ENCODE peak calls at places on chromosomes 4 and X, in nine cellular contexts. M is GM10248; B is HEK293T; I is dorsolateral prefrontal cortex; X is effector memory CD4-positive, alpha-beta T cell; C is activated CD4-positive, CD25-positive, alpha-beta regulatory T cell; L is GM23338; A is GM13977; R is NCI-H1105. O is an unnamed sample.

GRCh38 chrX:44667771-44668170 is 125.1 kb upstream of the FUNDC1 start:
- DNase-seq in M (no peak), B (no peak), I (no peak), X (no peak), C (no peak), L (no peak), A (no peak), R (no peak), O (no peak)

GRCh38 chrX:96140796-96141195 is 543.8 kb upstream of the DIAPH2 start:
- DNase-seq in M (no peak), B (no peak), I (no peak), X (no peak), C (no peak), L (no peak), A (no peak), R (no peak), O (no peak)

GRCh38 chrX:23341452-23341851 is 6.8 kb downstream of the PTCHD1 start:
- DNase-seq in M (no peak), B (no peak), I (no peak), X (no peak), C (no peak), L (no peak), A (no peak), R (no peak), O (no peak)

GRCh38 chr4:128571747-128572146 is 237.8 kb upstream of the JADE1 start:
- DNase-seq in M (no peak), B (no peak), I (no peak), X (no peak), C (no peak), L (no peak), A (no peak), R (no peak), O (peak; percentile 86)

GRCh38 chr4:101993002-101993840 is 202.7 kb downstream of the BANK1 start:
- DNase-seq in M (no peak), B (no peak), I (no peak), X (no peak), C (no peak), L (no peak), A (no peak), R (no peak), O (no peak)

GRCh38 chr4:80913381-80913780 is 117.1 kb upstream of the BMP3 start:
- DNase-seq in M (peak; percentile 17), B (no peak), I (no peak), X (no peak), C (no peak), L (no peak), A (no peak), R (no peak), O (no peak)

GRCh38 chr4:169366821-169367220 is 96.1 kb upstream of the SH3RF1 start:
- DNase-seq in M (no peak), B (no peak), I (no peak), X (no peak), C (no peak), L (no peak), A (no peak), R (no peak), O (no peak)

GRCh38 chrX:123773258-123773978 is 40.6 kb upstream of the THOC2 start:
- DNase-seq in M (no peak), B (no peak), I (no peak), X (no peak), C (no peak), L (no peak), A (no peak), R (no peak), O (no peak)

GRCh38 chr4:152862608-152863007 is 73.5 kb upstream of the FHDC1 start:
- DNase-seq in M (no peak), B (no peak), I (no peak), X (no peak), C (no peak), L (no peak), A (no peak), R (no peak), O (no peak)

O was measured in NCI-H226.